ENCODE peak calls at places on chromosome 22, in six cellular contexts. One of them, this sample, is unnamed.

GRCh38 chr22:47176573-47177333 is 414.3 kb downstream of the TBC1D22A start:
- DNase-seq in ACHN: no peak
- DNase-seq in Caki2: no peak
- DNase-seq in upper lobe of left lung: peak
- DNase-seq in fibroblast of villous mesenchyme: no peak
- DNase-seq in activated naive CD4-positive, alpha-beta T cell treated with anti-CD3 and anti-CD28 coated beads, Interleukin-2, amount 50 U/mL, for 16 hours: peak
- DNase-seq in this sample: no peak

GRCh38 chr22:37811867-37812266 is 4.1 kb downstream of the GCAT start:
- DNase-seq in Caki2: no peak
- DNase-seq in ACHN: no peak
- DNase-seq in fibroblast of villous mesenchyme: no peak
- DNase-seq in activated naive CD4-positive, alpha-beta T cell treated with anti-CD3 and anti-CD28 coated beads, Interleukin-2, amount 50 U/mL, for 16 hours: no peak
- DNase-seq in upper lobe of left lung: no peak
- DNase-seq in this sample: no peak

GRCh38 chr22:19559324-19559811 is 35.2 kb upstream of the CLDN5 start:
- DNase-seq in activated naive CD4-positive, alpha-beta T cell treated with anti-CD3 and anti-CD28 coated beads, Interleukin-2, amount 50 U/mL, for 16 hours: no peak
- DNase-seq in Caki2: peak
- DNase-seq in ACHN: no peak
- DNase-seq in fibroblast of villous mesenchyme: no peak
- DNase-seq in upper lobe of left lung: no peak
- DNase-seq in this sample: no peak

GRCh38 chr22:50269573-50270301 is 443 bp downstream of the MAPK11 start:
- DNase-seq in activated naive CD4-positive, alpha-beta T cell treated with anti-CD3 and anti-CD28 coated beads, Interleukin-2, amount 50 U/mL, for 16 hours: peak
- DNase-seq in upper lobe of left lung: no peak
- DNase-seq in Caki2: no peak
- DNase-seq in fibroblast of villous mesenchyme: no peak
- DNase-seq in ACHN: peak
- DNase-seq in this sample: peak

GRCh38 chr22:17117890-17118289 is 3.3 kb downstream of the TMEM121B start:
- DNase-seq in upper lobe of left lung: no peak
- DNase-seq in activated naive CD4-positive, alpha-beta T cell treated with anti-CD3 and anti-CD28 coated beads, Interleukin-2, amount 50 U/mL, for 16 hours: no peak
- DNase-seq in ACHN: no peak
- DNase-seq in Caki2: no peak
- DNase-seq in fibroblast of villous mesenchyme: no peak
- DNase-seq in this sample: no peak

GRCh38 chr22:39503590-39503989 is 1.5 kb downstream of the MIEF1 start:
- DNase-seq in activated naive CD4-positive, alpha-beta T cell treated with anti-CD3 and anti-CD28 coated beads, Interleukin-2, amount 50 U/mL, for 16 hours: no peak
- DNase-seq in ACHN: no peak
- DNase-seq in upper lobe of left lung: no peak
- DNase-seq in Caki2: no peak
- DNase-seq in fibroblast of villous mesenchyme: no peak
- DNase-seq in this sample: no peak

GRCh38 chr22:23822101-23822671 is 16.6 kb downstream of the DERL3 start:
- DNase-seq in upper lobe of left lung: no peak
- DNase-seq in Caki2: no peak
- DNase-seq in ACHN: no peak
- DNase-seq in activated naive CD4-positive, alpha-beta T cell treated with anti-CD3 and anti-CD28 coated beads, Interleukin-2, amount 50 U/mL, for 16 hours: no peak
- DNase-seq in fibroblast of villous mesenchyme: no peak
- DNase-seq in this sample: no peak

GRCh38 chr22:22552630-22553029 is 6.4 kb downstream of the PRAME start:
- DNase-seq in activated naive CD4-positive, alpha-beta T cell treated with anti-CD3 and anti-CD28 coated beads, Interleukin-2, amount 50 U/mL, for 16 hours: no peak
- DNase-seq in ACHN: no peak
- DNase-seq in upper lobe of left lung: no peak
- DNase-seq in fibroblast of villous mesenchyme: peak
- DNase-seq in Caki2: no peak
- DNase-seq in this sample: no peak

GRCh38 chr22:37832022-37832857 is 9.1 kb downstream of the GALR3 start:
- DNase-seq in upper lobe of left lung: no peak
- DNase-seq in ACHN: no peak
- DNase-seq in activated naive CD4-positive, alpha-beta T cell treated with anti-CD3 and anti-CD28 coated beads, Interleukin-2, amount 50 U/mL, for 16 hours: no peak
- DNase-seq in Caki2: no peak
- DNase-seq in fibroblast of villous mesenchyme: no peak
- DNase-seq in this sample: no peak

GRCh38 chr22:46443850-46444389 is 93.5 kb downstream of the CELSR1 start:
- DNase-seq in upper lobe of left lung: peak
- DNase-seq in ACHN: no peak
- DNase-seq in fibroblast of villous mesenchyme: no peak
- DNase-seq in Caki2: peak
- DNase-seq in activated naive CD4-positive, alpha-beta T cell treated with anti-CD3 and anti-CD28 coated beads, Interleukin-2, amount 50 U/mL, for 16 hours: no peak
- DNase-seq in this sample: no peak

GRCh38 chr22:39291501-39291900 is 27.9 kb downstream of the RPL3 start:
- DNase-seq in Caki2: no peak
- DNase-seq in fibroblast of villous mesenchyme: no peak
- DNase-seq in ACHN: peak
- DNase-seq in upper lobe of left lung: no peak
- DNase-seq in activated naive CD4-positive, alpha-beta T cell treated with anti-CD3 and anti-CD28 coated beads, Interleukin-2, amount 50 U/mL, for 16 hours: no peak
- DNase-seq in this sample: no peak

GRCh38 chr22:31829505-31829904 is 75.7 kb downstream of the DEPDC5 start:
- DNase-seq in activated naive CD4-positive, alpha-beta T cell treated with anti-CD3 and anti-CD28 coated beads, Interleukin-2, amount 50 U/mL, for 16 hours: peak
- DNase-seq in ACHN: peak
- DNase-seq in Caki2: peak
- DNase-seq in upper lobe of left lung: no peak
- DNase-seq in fibroblast of villous mesenchyme: peak
- DNase-seq in this sample: peak

GRCh38 chr22:37676691-37677627 is 1.5 kb downstream of the LGALS1 start:
- DNase-seq in fibroblast of villous mesenchyme: peak
- DNase-seq in activated naive CD4-positive, alpha-beta T cell treated with anti-CD3 and anti-CD28 coated beads, Interleukin-2, amount 50 U/mL, for 16 hours: peak
- DNase-seq in Caki2: peak
- DNase-seq in ACHN: peak
- DNase-seq in upper lobe of left lung: peak
- DNase-seq in this sample: peak

GRCh38 chr22:49024775-49025440 is 802.8 kb downstream of the BRD1 start:
- DNase-seq in Caki2: no peak
- DNase-seq in ACHN: no peak
- DNase-seq in activated naive CD4-positive, alpha-beta T cell treated with anti-CD3 and anti-CD28 coated beads, Interleukin-2, amount 50 U/mL, for 16 hours: no peak
- DNase-seq in fibroblast of villous mesenchyme: no peak
- DNase-seq in upper lobe of left lung: no peak
- DNase-seq in this sample: no peak

GRCh38 chr22:43884600-43885318 is 7.1 kb downstream of the PNPLA5 start:
- DNase-seq in Caki2: no peak
- DNase-seq in ACHN: peak
- DNase-seq in activated naive CD4-positive, alpha-beta T cell treated with anti-CD3 and anti-CD28 coated beads, Interleukin-2, amount 50 U/mL, for 16 hours: peak
- DNase-seq in upper lobe of left lung: peak
- DNase-seq in fibroblast of villous mesenchyme: peak
- DNase-seq in this sample: peak

This sample was measured in AG08396.